ENCODE peak calls at places on chromosomes 3 and 15, in eight cellular contexts. P is A549, N is Peyer's patch, D is tibial artery, H is heart right ventricle, W is HepG2, A is tibial nerve, B is heart left ventricle. O is an unnamed sample.

GRCh38 chr15:90046846-90047481 is 45.8 kb downstream of the ZNF710 start:
- DNase-seq in A (no peak), N (peak; percentile 73), H (no peak), W (no peak), B (no peak), P (no peak), D (no peak), O (no peak)

GRCh38 chr3:45124956-45125355 is 21.2 kb downstream of the CDCP1 start:
- DNase-seq in A (no peak), D (no peak), P (no peak), H (no peak), W (no peak), N (no peak), B (no peak), O (no peak)

GRCh38 chr15:92112180-92112579 is 258.7 kb downstream of the SLCO3A1 start:
- DNase-seq in H (no peak), A (no peak), W (no peak), N (no peak), B (no peak), P (no peak), D (no peak), O (no peak)

GRCh38 chr3:150830094-150830681 is 67.2 kb upstream of the SIAH2 start:
- DNase-seq in P (peak; percentile 32), D (no peak), B (no peak), A (no peak), W (peak; percentile 41), N (no peak), H (no peak), O (no peak)

GRCh38 chr3:15271030-15271429 is 61.4 kb downstream of the SH3BP5 start:
- DNase-seq in N (no peak), W (no peak), H (no peak), P (no peak), A (no peak), D (no peak), B (peak; percentile 3), O (no peak)

GRCh38 chr3:112640864-112641751 is at the start of gene CCDC80:
- DNase-seq in H (no peak), D (peak; percentile 25), A (no peak), W (no peak), N (no peak), B (no peak), P (peak; percentile 91), O (peak; percentile 71)

GRCh38 chr15:40382580-40383456 is at the start of gene KNSTRN:
- DNase-seq in W (peak; percentile 91), P (peak; percentile 91), N (peak; percentile 89), D (peak; percentile 93), H (peak; percentile 94), A (peak; percentile 88), B (peak; percentile 92), O (peak; percentile 96)

GRCh38 chr3:32109256-32109655 is 2.8 kb downstream of the GPD1L start:
- DNase-seq in W (no peak), H (peak; percentile 84), P (no peak), B (peak; percentile 84), A (peak; percentile 85), D (peak; percentile 94), N (peak; percentile 53), O (peak; percentile 93)

GRCh38 chr3:139122612-139123011 is 77.9 kb upstream of the PRR23C start:
- DNase-seq in D (no peak), P (no peak), N (no peak), H (no peak), A (peak; percentile 2), W (no peak), B (no peak), O (peak; percentile 35)
- H3K27ac ChIP-seq in D (no peak overlapping the region), P (no peak overlapping the region), N (no peak overlapping the region), H (no peak overlapping the region), A (no peak overlapping the region), W (no peak overlapping the region), B (no peak overlapping the region), O (no peak overlapping the region)

GRCh38 chr3:55164191-55164590 is 236.3 kb upstream of the LRTM1 start:
- DNase-seq in P (no peak), N (no peak), H (no peak), A (no peak), D (no peak), B (no peak), W (no peak), O (no peak)
- H3K4me1 ChIP-seq in P (no peaks in the 10 kb centered on the region), N (no peaks in the 10 kb centered on the region), H (no peaks in the 10 kb centered on the region), A (no peaks in the 10 kb centered on the region), D (no peaks in the 10 kb centered on the region), B (no peaks in the 10 kb centered on the region), W (no peaks in the 10 kb centered on the region), O (no peaks in the 10 kb centered on the region)

DNA sequence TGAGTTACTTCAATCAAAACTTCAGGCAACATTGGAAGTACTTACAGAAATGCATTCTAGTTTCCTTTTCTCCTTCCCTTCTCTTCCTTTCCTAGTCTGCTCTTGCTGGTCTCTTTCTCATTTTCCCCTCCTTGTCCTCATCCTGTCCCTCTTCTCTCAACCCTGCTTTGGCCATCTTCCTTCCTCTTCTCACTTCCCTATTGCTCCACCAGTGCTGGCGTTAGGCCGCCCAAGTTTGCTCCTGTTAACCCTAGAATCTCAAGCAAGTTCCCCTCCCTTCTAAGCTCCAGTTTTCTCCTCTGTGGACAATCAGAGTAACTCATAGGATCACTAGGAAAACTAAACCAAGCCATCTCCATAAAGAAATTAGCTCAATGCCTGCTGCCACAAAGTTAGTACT is 4.7 kb downstream of the ATP8B4 start:
- DNase-seq in H (no peak), N (no peak), W (no peak), P (no peak), B (peak; percentile 42), A (peak; percentile 35), D (peak; percentile 51), O (no peak)
- TF ChIP-seq CTCF in H (no peak), N (no peak), W (no peak), P (no peak), B (no peak), A (no peak), D (no peak), O (no peak)

DNA sequence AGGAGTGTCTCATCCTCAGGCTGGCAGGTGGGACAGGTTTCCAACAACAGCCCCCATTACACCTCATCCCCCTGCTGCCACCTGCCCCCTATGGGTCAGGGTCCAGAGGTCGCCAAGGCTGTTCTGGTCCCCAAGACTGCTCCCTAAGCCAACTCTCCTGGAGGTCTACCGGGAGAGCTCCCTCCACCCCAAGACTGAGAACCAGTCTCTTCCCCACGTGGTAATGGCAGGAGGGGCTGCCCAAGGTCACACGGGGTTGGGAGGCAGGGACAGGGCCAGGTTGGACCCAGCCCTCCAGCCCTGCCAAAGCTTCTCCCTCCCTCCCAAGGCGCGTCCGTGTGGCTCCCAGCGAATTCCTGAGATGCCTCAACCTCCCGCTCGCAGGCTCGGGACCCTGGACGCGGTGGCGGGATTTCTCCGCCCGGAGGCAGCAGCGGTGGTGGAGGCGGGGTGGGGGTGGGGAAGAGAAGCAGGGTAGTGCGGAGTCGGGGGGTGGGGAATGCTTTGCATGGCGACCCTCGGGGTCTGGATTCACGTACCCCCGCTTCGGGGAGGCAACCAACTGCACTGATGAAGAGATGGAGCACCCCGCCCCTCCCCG is 80.1 kb downstream of the IQSEC1 start:
- DNase-seq in W (peak; percentile 39), N (no peak), H (peak; percentile 36), B (peak; percentile 36), P (no peak), A (no peak), D (no peak), O (no peak)
- H3K27ac ChIP-seq in W (peak overlapping the region; percentile 52), N (peak overlapping the region; percentile 64), H (peak overlapping the region; percentile 94), B (peak overlapping the region; percentile 94), P (peak overlapping the region; percentile 74), A (peak overlapping the region; percentile 91), D (peak overlapping the region; percentile 90), O (peak overlapping the region; percentile 77)

DNA sequence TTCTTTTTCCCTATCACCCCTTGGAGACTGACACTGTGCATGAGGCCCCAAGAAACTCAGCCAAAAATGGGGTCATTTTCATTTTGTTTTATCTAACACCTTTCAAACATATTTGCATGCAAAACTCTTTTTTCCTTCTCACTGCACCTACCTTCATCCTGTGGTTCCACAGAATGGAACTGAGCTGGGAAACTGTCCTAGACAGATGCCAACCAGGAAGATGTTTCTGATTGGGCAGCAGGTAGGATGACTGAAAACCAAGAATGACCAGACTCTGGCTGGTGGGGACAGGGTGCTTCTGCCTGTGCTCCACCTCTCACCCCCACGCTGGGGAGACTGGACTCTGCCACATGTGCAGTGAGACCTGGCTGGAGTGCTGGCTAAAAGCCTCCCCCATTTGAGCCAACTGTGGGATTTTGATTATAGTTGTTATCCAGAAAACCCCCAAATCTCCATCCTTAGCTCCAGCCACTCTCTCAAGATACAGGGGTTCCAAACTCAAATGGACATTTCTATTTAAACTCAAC is 5.2 kb downstream of the PPIB start:
- DNase-seq in P (no peak), B (no peak), A (no peak), N (no peak), H (no peak), D (no peak), W (no peak), O (no peak)
- H3K4me1 ChIP-seq in P (peaks cover 23% of the 10 kb centered on the region), B (peaks cover 49% of the 10 kb centered on the region), A (peaks cover 32% of the 10 kb centered on the region), N (peaks cover 18% of the 10 kb centered on the region), H (peaks cover 40% of the 10 kb centered on the region), D (no peaks in the 10 kb centered on the region), W (peaks cover 52% of the 10 kb centered on the region), O (peaks cover 18% of the 10 kb centered on the region)

GRCh38 chr3:184489457-184489856 is 72.1 kb upstream of the EPHB3 start:
- DNase-seq in D (no peak), H (no peak), W (no peak), B (no peak), N (no peak), A (no peak), P (no peak), O (no peak)

GRCh38 chr3:184485906-184486305 is 75.7 kb upstream of the EPHB3 start:
- DNase-seq in W (no peak), P (no peak), A (no peak), D (no peak), H (no peak), B (no peak), N (no peak), O (no peak)

GRCh38 chr3:184488577-184488976 is 73.0 kb upstream of the EPHB3 start:
- DNase-seq in B (no peak), P (no peak), W (no peak), H (no peak), D (no peak), N (no peak), A (no peak), O (no peak)

GRCh38 chr3:184485256-184485655 is 76.3 kb upstream of the EPHB3 start:
- DNase-seq in N (no peak), W (no peak), A (no peak), P (no peak), B (no peak), H (no peak), D (no peak), O (no peak)

GRCh38 chr3:184486614-184487013 is 75.0 kb upstream of the EPHB3 start:
- DNase-seq in N (no peak), H (no peak), B (no peak), A (no peak), D (no peak), W (no peak), P (no peak), O (no peak)
- TF ChIP-seq CTCF in N (no peak), H (no peak), B (no peak), A (no peak), D (no peak), W (no peak), P (no peak), O (no peak)

O was measured in ascending aorta.